ENCODE peak calls at places on chromosomes 12 and 14, in eight cellular contexts. One of them, this sample, is unnamed.

GRCh38 chr14:73254247-73255004 is 17.1 kb downstream of the PAPLN start:
- DNase-seq in PC-3: no peak
- DNase-seq in endothelial cell of umbilical vein: no peak
- DNase-seq in transverse colon: no peak
- DNase-seq in K562: no peak
- DNase-seq in A549: no peak
- DNase-seq in left ventricle myocardium inferior: no peak
- DNase-seq in sigmoid colon: no peak
- DNase-seq in this sample: no peak

GRCh38 chr12:26037615-26038180 is 79.2 kb downstream of the RASSF8 start:
- DNase-seq in K562: no peak
- DNase-seq in left ventricle myocardium inferior: no peak
- DNase-seq in sigmoid colon: no peak
- DNase-seq in endothelial cell of umbilical vein: no peak
- DNase-seq in A549: no peak
- DNase-seq in transverse colon: no peak
- DNase-seq in PC-3: no peak
- DNase-seq in this sample: no peak

GRCh38 chr14:64841772-64842490 is 37.8 kb downstream of the SPTB start:
- DNase-seq in endothelial cell of umbilical vein: no peak
- DNase-seq in PC-3: no peak
- DNase-seq in A549: no peak
- DNase-seq in left ventricle myocardium inferior: peak; percentile 61
- DNase-seq in sigmoid colon: no peak
- DNase-seq in transverse colon: no peak
- DNase-seq in K562: peak; percentile 73
- DNase-seq in this sample: peak; percentile 50

GRCh38 chr14:74502236-74503019 is 8.9 kb downstream of the ISCA2 start:
- DNase-seq in PC-3: peak; percentile 70
- DNase-seq in endothelial cell of umbilical vein: no peak
- DNase-seq in left ventricle myocardium inferior: no peak
- DNase-seq in A549: peak; percentile 44
- DNase-seq in transverse colon: no peak
- DNase-seq in K562: peak; percentile 34
- DNase-seq in sigmoid colon: no peak
- DNase-seq in this sample: peak; percentile 63

GRCh38 chr12:112606611-112607366 is 184.8 kb upstream of the RPH3A start:
- DNase-seq in transverse colon: no peak
- DNase-seq in A549: no peak
- DNase-seq in left ventricle myocardium inferior: no peak
- DNase-seq in PC-3: no peak
- DNase-seq in K562: no peak
- DNase-seq in endothelial cell of umbilical vein: no peak
- DNase-seq in sigmoid colon: no peak
- DNase-seq in this sample: no peak

GRCh38 chr14:61498811-61499210 is 177.4 kb downstream of the PRKCH start:
- DNase-seq in left ventricle myocardium inferior: no peak
- DNase-seq in K562: no peak
- DNase-seq in transverse colon: no peak
- DNase-seq in sigmoid colon: no peak
- DNase-seq in PC-3: no peak
- DNase-seq in A549: no peak
- DNase-seq in endothelial cell of umbilical vein: peak; percentile 91
- DNase-seq in this sample: no peak

GRCh38 chr12:124621296-124621660 is 53.9 kb upstream of the NCOR2 start:
- DNase-seq in sigmoid colon: peak; percentile 94
- DNase-seq in left ventricle myocardium inferior: peak; percentile 72
- DNase-seq in transverse colon: peak; percentile 41
- DNase-seq in endothelial cell of umbilical vein: no peak
- DNase-seq in PC-3: no peak
- DNase-seq in A549: no peak
- DNase-seq in K562: no peak
- DNase-seq in this sample: no peak

GRCh38 chr14:105537580-105538474 is 11.4 kb downstream of the TMEM121 start:
- DNase-seq in endothelial cell of umbilical vein: no peak
- DNase-seq in transverse colon: peak; percentile 62
- DNase-seq in sigmoid colon: peak; percentile 68
- DNase-seq in left ventricle myocardium inferior: peak; percentile 53
- DNase-seq in K562: peak; percentile 79
- DNase-seq in PC-3: peak; percentile 55
- DNase-seq in A549: peak; percentile 77
- DNase-seq in this sample: peak; percentile 19

GRCh38 chr14:30584058-30584630 is 25.2 kb downstream of the G2E3 start:
- DNase-seq in K562: no peak
- DNase-seq in endothelial cell of umbilical vein: no peak
- DNase-seq in transverse colon: no peak
- DNase-seq in left ventricle myocardium inferior: no peak
- DNase-seq in PC-3: no peak
- DNase-seq in A549: no peak
- DNase-seq in sigmoid colon: no peak
- DNase-seq in this sample: no peak

GRCh38 chr14:33728010-33728498 is 222.8 kb downstream of the EGLN3 start:
- DNase-seq in transverse colon: no peak
- DNase-seq in left ventricle myocardium inferior: no peak
- DNase-seq in sigmoid colon: no peak
- DNase-seq in PC-3: peak; percentile 70
- DNase-seq in A549: no peak
- DNase-seq in endothelial cell of umbilical vein: no peak
- DNase-seq in K562: no peak
- DNase-seq in this sample: no peak

GRCh38 chr14:28785096-28785952 is 18.7 kb downstream of the FOXG1 start:
- DNase-seq in PC-3: no peak
- DNase-seq in endothelial cell of umbilical vein: no peak
- DNase-seq in K562: no peak
- DNase-seq in transverse colon: no peak
- DNase-seq in sigmoid colon: no peak
- DNase-seq in left ventricle myocardium inferior: no peak
- DNase-seq in A549: no peak
- DNase-seq in this sample: peak; percentile 24

GRCh38 chr12:117875652-117876491 is 92.9 kb downstream of the KSR2 start:
- DNase-seq in A549: no peak
- DNase-seq in sigmoid colon: no peak
- DNase-seq in left ventricle myocardium inferior: no peak
- DNase-seq in PC-3: no peak
- DNase-seq in endothelial cell of umbilical vein: peak; percentile 39
- DNase-seq in transverse colon: no peak
- DNase-seq in K562: no peak
- DNase-seq in this sample: peak; percentile 56

GRCh38 chr12:76020731-76021672 is 10.6 kb downstream of the PHLDA1 start:
- DNase-seq in K562: no peak
- DNase-seq in A549: peak; percentile 62
- DNase-seq in endothelial cell of umbilical vein: peak; percentile 94
- DNase-seq in sigmoid colon: no peak
- DNase-seq in transverse colon: peak; percentile 20
- DNase-seq in left ventricle myocardium inferior: no peak
- DNase-seq in PC-3: peak; percentile 97
- DNase-seq in this sample: peak; percentile 96

GRCh38 chr12:53472183-53472582 is 20.3 kb downstream of the PCBP2 start:
- DNase-seq in transverse colon: no peak
- DNase-seq in PC-3: no peak
- DNase-seq in K562: no peak
- DNase-seq in endothelial cell of umbilical vein: no peak
- DNase-seq in A549: no peak
- DNase-seq in left ventricle myocardium inferior: no peak
- DNase-seq in sigmoid colon: no peak
- DNase-seq in this sample: no peak

GRCh38 chr12:53476769-53477209 is 22.5 kb downstream of the MAP3K12 start:
- DNase-seq in K562: peak; percentile 43
- DNase-seq in A549: no peak
- DNase-seq in transverse colon: no peak
- DNase-seq in left ventricle myocardium inferior: no peak
- DNase-seq in endothelial cell of umbilical vein: peak; percentile 36
- DNase-seq in sigmoid colon: no peak
- DNase-seq in PC-3: peak; percentile 48
- DNase-seq in this sample: peak; percentile 48

GRCh38 chr12:53474819-53475218 is 22.9 kb downstream of the PCBP2 start:
- DNase-seq in transverse colon: no peak
- DNase-seq in K562: no peak
- DNase-seq in PC-3: no peak
- DNase-seq in A549: no peak
- DNase-seq in sigmoid colon: no peak
- DNase-seq in left ventricle myocardium inferior: no peak
- DNase-seq in endothelial cell of umbilical vein: no peak
- DNase-seq in this sample: no peak

GRCh38 chr12:53478865-53479264 is 20.4 kb downstream of the MAP3K12 start:
- DNase-seq in PC-3: no peak
- DNase-seq in transverse colon: no peak
- DNase-seq in A549: no peak
- DNase-seq in K562: no peak
- DNase-seq in left ventricle myocardium inferior: no peak
- DNase-seq in sigmoid colon: peak; percentile 18
- DNase-seq in endothelial cell of umbilical vein: no peak
- DNase-seq in this sample: no peak

DNA sequence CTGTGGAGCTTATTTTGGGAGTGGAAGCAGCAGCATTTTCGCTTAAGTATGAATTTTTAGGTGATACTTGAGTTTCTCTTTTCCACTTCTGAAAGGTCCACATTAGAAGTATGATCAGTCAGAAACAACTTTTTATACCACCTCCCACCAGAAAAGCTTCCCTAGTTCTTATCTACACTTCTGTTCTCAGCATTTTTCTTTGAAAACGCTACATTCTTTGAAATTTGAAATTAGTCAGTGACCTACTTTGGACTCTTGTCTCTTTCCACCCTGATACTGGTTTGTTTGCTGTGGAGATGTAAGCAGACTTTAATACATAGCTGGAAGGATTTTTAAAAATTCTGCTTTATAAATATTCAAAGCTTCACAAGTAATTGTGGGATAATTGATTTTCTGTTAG is 22.2 kb downstream of the PCBP2 start:
- DNase-seq in left ventricle myocardium inferior: no peak
- DNase-seq in endothelial cell of umbilical vein: no peak
- DNase-seq in PC-3: no peak
- DNase-seq in A549: no peak
- DNase-seq in sigmoid colon: no peak
- DNase-seq in K562: no peak
- DNase-seq in transverse colon: no peak
- DNase-seq in this sample: no peak
- H3K27ac ChIP-seq in left ventricle myocardium inferior: peak overlapping the region; percentile 34
- H3K27ac ChIP-seq in endothelial cell of umbilical vein: no peak overlapping the region
- H3K27ac ChIP-seq in PC-3: no peak overlapping the region
- H3K27ac ChIP-seq in A549: no peak overlapping the region
- H3K27ac ChIP-seq in sigmoid colon: no peak overlapping the region
- H3K27ac ChIP-seq in K562: no peak overlapping the region
- H3K27ac ChIP-seq in transverse colon: peak overlapping the region; percentile 4
- H3K27ac ChIP-seq in this sample: peak overlapping the region; percentile 66

GRCh38 chr12:7729683-7730195 is 17.4 kb downstream of the CLEC4C start:
- DNase-seq in transverse colon: no peak
- DNase-seq in left ventricle myocardium inferior: no peak
- DNase-seq in endothelial cell of umbilical vein: no peak
- DNase-seq in sigmoid colon: no peak
- DNase-seq in PC-3: no peak
- DNase-seq in A549: no peak
- DNase-seq in K562: no peak
- DNase-seq in this sample: no peak

GRCh38 chr12:7731499-7731898 is 15.7 kb downstream of the CLEC4C start:
- DNase-seq in PC-3: no peak
- DNase-seq in K562: no peak
- DNase-seq in transverse colon: no peak
- DNase-seq in endothelial cell of umbilical vein: no peak
- DNase-seq in A549: no peak
- DNase-seq in sigmoid colon: no peak
- DNase-seq in left ventricle myocardium inferior: no peak
- DNase-seq in this sample: peak; percentile 33
- H3K27ac ChIP-seq in PC-3: no peak overlapping the region
- H3K27ac ChIP-seq in K562: no peak overlapping the region
- H3K27ac ChIP-seq in transverse colon: no peak overlapping the region
- H3K27ac ChIP-seq in endothelial cell of umbilical vein: no peak overlapping the region
- H3K27ac ChIP-seq in A549: no peak overlapping the region
- H3K27ac ChIP-seq in sigmoid colon: no peak overlapping the region
- H3K27ac ChIP-seq in left ventricle myocardium inferior: no peak overlapping the region
- H3K27ac ChIP-seq in this sample: peak overlapping the region; percentile 80

GRCh38 chr12:2826036-2826435 is 8.8 kb downstream of the NRIP2 start:
- DNase-seq in endothelial cell of umbilical vein: no peak
- DNase-seq in A549: no peak
- DNase-seq in PC-3: no peak
- DNase-seq in left ventricle myocardium inferior: no peak
- DNase-seq in transverse colon: no peak
- DNase-seq in sigmoid colon: no peak
- DNase-seq in K562: no peak
- DNase-seq in this sample: no peak

GRCh38 chr12:2823483-2823882 is 11.0 kb downstream of the ITFG2 start:
- DNase-seq in left ventricle myocardium inferior: no peak
- DNase-seq in K562: no peak
- DNase-seq in PC-3: no peak
- DNase-seq in A549: no peak
- DNase-seq in transverse colon: no peak
- DNase-seq in endothelial cell of umbilical vein: no peak
- DNase-seq in sigmoid colon: no peak
- DNase-seq in this sample: no peak

GRCh38 chr12:2824541-2824940 is 10.3 kb downstream of the NRIP2 start:
- DNase-seq in left ventricle myocardium inferior: no peak
- DNase-seq in K562: no peak
- DNase-seq in A549: no peak
- DNase-seq in sigmoid colon: no peak
- DNase-seq in PC-3: no peak
- DNase-seq in endothelial cell of umbilical vein: no peak
- DNase-seq in transverse colon: no peak
- DNase-seq in this sample: no peak

GRCh38 chr12:2826721-2827515 is 7.9 kb downstream of the NRIP2 start:
- DNase-seq in A549: no peak
- DNase-seq in sigmoid colon: no peak
- DNase-seq in K562: no peak
- DNase-seq in endothelial cell of umbilical vein: no peak
- DNase-seq in PC-3: no peak
- DNase-seq in transverse colon: no peak
- DNase-seq in left ventricle myocardium inferior: no peak
- DNase-seq in this sample: no peak

GRCh38 chr12:2825133-2825532 is 9.7 kb downstream of the NRIP2 start:
- DNase-seq in left ventricle myocardium inferior: no peak
- DNase-seq in K562: no peak
- DNase-seq in endothelial cell of umbilical vein: no peak
- DNase-seq in transverse colon: no peak
- DNase-seq in sigmoid colon: no peak
- DNase-seq in A549: no peak
- DNase-seq in PC-3: no peak
- DNase-seq in this sample: no peak
- H3K27ac ChIP-seq in left ventricle myocardium inferior: no peak overlapping the region
- H3K27ac ChIP-seq in K562: no peak overlapping the region
- H3K27ac ChIP-seq in endothelial cell of umbilical vein: no peak overlapping the region
- H3K27ac ChIP-seq in transverse colon: no peak overlapping the region
- H3K27ac ChIP-seq in sigmoid colon: no peak overlapping the region
- H3K27ac ChIP-seq in A549: no peak overlapping the region
- H3K27ac ChIP-seq in PC-3: no peak overlapping the region
- H3K27ac ChIP-seq in this sample: no peak overlapping the region

GRCh38 chr12:3553681-3554546 is 62.9 kb downstream of the PRMT8 start:
- DNase-seq in left ventricle myocardium inferior: no peak
- DNase-seq in endothelial cell of umbilical vein: no peak
- DNase-seq in A549: no peak
- DNase-seq in transverse colon: no peak
- DNase-seq in PC-3: no peak
- DNase-seq in sigmoid colon: no peak
- DNase-seq in K562: no peak
- DNase-seq in this sample: no peak
- H3K27ac ChIP-seq in left ventricle myocardium inferior: no peak overlapping the region
- H3K27ac ChIP-seq in endothelial cell of umbilical vein: no peak overlapping the region
- H3K27ac ChIP-seq in A549: no peak overlapping the region
- H3K27ac ChIP-seq in transverse colon: no peak overlapping the region
- H3K27ac ChIP-seq in PC-3: no peak overlapping the region
- H3K27ac ChIP-seq in sigmoid colon: no peak overlapping the region
- H3K27ac ChIP-seq in K562: no peak overlapping the region
- H3K27ac ChIP-seq in this sample: no peak overlapping the region